ENCODE peak calls at places on chromosomes 2 and 18, in four cellular contexts. N, L, E and M are unnamed samples.

GRCh38 chr18:28003451-28003850 is 173.5 kb downstream of the CDH2 start:
- DNase-seq in N (no peak), L (peak; percentile 71), E (no peak), M (no peak)

GRCh38 chr2:207632575-207633492 is 7.6 kb upstream of the METTL21A start:
- DNase-seq in N (no peak), L (peak; percentile 43), E (peak; percentile 68), M (no peak)

GRCh38 chr2:223735035-223735640 is 102.2 kb downstream of the AP1S3 start:
- DNase-seq in N (no peak), L (peak; percentile 55), E (no peak), M (no peak)

GRCh38 chr18:9803698-9804516 is 81.9 kb upstream of the TXNDC2 start:
- DNase-seq in N (no peak), L (no peak), E (no peak), M (no peak)

GRCh38 chr2:144230452-144231085 is 289.4 kb downstream of the ZEB2 start:
- DNase-seq in N (no peak), L (peak; percentile 10), E (no peak), M (no peak)

GRCh38 chr2:204315236-204315662 is 230.0 kb upstream of the PARD3B start:
- DNase-seq in N (peak; percentile 32), L (no peak), E (no peak), M (no peak)

GRCh38 chr18:58668897-58669296 is 2.4 kb upstream of the MALT1 start:
- DNase-seq in N (no peak), L (peak; percentile 11), E (no peak), M (no peak)

GRCh38 chr18:78679861-78680260 is 299.8 kb upstream of the SALL3 start:
- DNase-seq in N (no peak), L (no peak), E (no peak), M (no peak)

GRCh38 chr2:134173338-134174016 is 80.4 kb upstream of the MGAT5 start:
- DNase-seq in N (peak; percentile 86), L (no peak), E (no peak), M (no peak)

GRCh38 chr2:17754773-17755425 is 961 bp downstream of the GEN1 start:
- DNase-seq in N (no peak), L (no peak), E (no peak), M (no peak)

GRCh38 chr2:59249441-59250330 is 1008.6 kb upstream of the FANCL start:
- DNase-seq in N (no peak), L (no peak), E (no peak), M (no peak)

GRCh38 chr2:65358690-65359400 is 73.6 kb downstream of the SPRED2 start:
- DNase-seq in N (no peak), L (peak; percentile 56), E (no peak), M (no peak)

GRCh38 chr2:108904680-108905079 is 84.3 kb downstream of the EDAR start:
- DNase-seq in N (no peak), L (no peak), E (no peak), M (no peak)

GRCh38 chr18:22466608-22467390 is 49.1 kb upstream of the CTAGE1 start:
- DNase-seq in N (peak; percentile 75), L (peak; percentile 86), E (peak; percentile 44), M (peak; percentile 75)

DNA sequence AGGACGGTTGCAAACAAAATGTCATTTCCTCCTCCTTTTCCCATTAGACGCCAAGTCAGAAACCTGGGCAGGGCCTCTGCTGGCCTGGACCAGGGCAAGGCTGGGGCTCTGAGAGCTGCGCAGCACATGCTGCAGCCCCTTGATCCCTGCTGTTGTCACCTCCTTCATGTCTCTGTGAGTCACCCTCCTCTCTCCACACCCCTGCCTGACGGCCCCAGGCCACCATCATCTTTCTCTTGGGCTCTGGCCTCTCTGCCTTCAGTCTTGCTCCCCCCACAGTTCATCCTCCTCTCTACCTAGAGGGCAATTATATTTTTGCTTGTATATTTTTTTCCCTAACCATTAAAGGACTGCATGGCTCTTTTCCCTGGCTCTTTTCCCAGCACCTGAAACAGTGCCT is 10.0 kb downstream of the FLACC1 start:
- DNase-seq in N (no peak), L (no peak), E (no peak), M (no peak)
- H3K27me3 ChIP-seq in N (no peaks in the 10 kb centered on the region), L (no peaks in the 10 kb centered on the region), E (no peaks in the 10 kb centered on the region), M (no peaks in the 10 kb centered on the region)

DNA sequence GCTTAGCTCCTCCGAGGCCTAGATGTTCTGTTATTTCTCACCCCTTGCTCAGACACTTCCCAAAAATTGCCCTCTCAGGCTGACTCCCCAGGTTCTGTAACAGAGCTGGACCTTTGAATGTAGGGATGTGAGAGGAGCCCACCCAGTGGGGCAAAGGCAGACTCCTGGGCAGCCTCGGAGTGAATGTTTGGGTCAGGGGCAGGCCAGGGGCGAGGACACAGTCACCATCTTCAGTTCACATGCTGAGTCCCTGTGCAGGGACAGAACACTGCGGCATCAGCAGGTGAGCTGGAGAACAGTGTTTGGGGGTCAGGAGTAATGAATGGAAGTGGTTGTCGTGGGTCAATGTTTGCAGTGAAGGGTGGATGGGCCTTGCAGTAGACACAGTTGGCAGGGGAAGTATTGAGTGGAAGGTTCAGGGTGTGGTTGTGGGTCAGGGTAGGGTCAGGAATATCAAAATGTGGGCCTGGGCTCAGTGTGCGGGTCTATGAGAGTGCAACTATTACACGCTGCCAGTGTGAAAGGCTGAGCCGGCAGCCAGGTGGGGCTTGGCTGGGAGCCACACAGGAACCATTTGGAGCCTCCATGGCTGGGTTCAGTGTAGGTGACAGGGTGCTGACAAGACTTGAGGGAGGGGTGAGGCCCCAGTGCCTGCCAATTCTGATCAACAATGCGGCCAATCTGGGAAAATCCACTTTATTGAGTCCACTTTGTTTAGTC is 4.4 kb downstream of the IHH start:
- DNase-seq in N (no peak), L (no peak), E (no peak), M (no peak)
- H3K27me3 ChIP-seq in N (peaks cover 25% of the 10 kb centered on the region), L (peaks cover 63% of the 10 kb centered on the region), E (peaks cover 9% of the 10 kb centered on the region), M (peaks cover 48% of the 10 kb centered on the region)

GRCh38 chr2:232501331-232501771 is 13.7 kb upstream of the ECEL1 start:
- DNase-seq in N (no peak), L (no peak), E (no peak), M (no peak)

GRCh38 chr2:232503792-232504323 is 16.2 kb upstream of the ECEL1 start:
- DNase-seq in N (no peak), L (no peak), E (no peak), M (no peak)

GRCh38 chr2:232501794-232502499 is 14.3 kb upstream of the ECEL1 start:
- DNase-seq in N (no peak), L (no peak), E (no peak), M (no peak)

GRCh38 chr2:232502901-232503791 is 15.5 kb upstream of the ECEL1 start:
- DNase-seq in N (peak; percentile 9), L (peak; percentile 14), E (no peak), M (no peak)

GRCh38 chr2:232502513-232502900 is 14.9 kb upstream of the ECEL1 start:
- DNase-seq in N (no peak), L (no peak), E (no peak), M (no peak)
- H3K27me3 ChIP-seq in N (peaks cover 20% of the 10 kb centered on the region), L (peaks cover 52% of the 10 kb centered on the region), E (peaks cover 12% of the 10 kb centered on the region), M (peaks cover 39% of the 10 kb centered on the region)

GRCh38 chr18:13285874-13286273 is 67.3 kb downstream of the LDLRAD4 start:
- DNase-seq in N (no peak), L (no peak), E (no peak), M (no peak)
- H3K27me3 ChIP-seq in N (no peaks in the 10 kb centered on the region), L (peaks cover 6% of the 10 kb centered on the region), E (no peaks in the 10 kb centered on the region), M (no peaks in the 10 kb centered on the region)

GRCh38 chr2:96119981-96120720 is 3.8 kb upstream of the ADRA2B start:
- DNase-seq in N (no peak), L (no peak), E (no peak), M (no peak)

GRCh38 chr2:96120991-96121390 is 4.6 kb upstream of the ADRA2B start:
- DNase-seq in N (no peak), L (no peak), E (no peak), M (no peak)

GRCh38 chr2:96117701-96118588 is 1.6 kb upstream of the ADRA2B start:
- DNase-seq in N (peak; percentile 9), L (no peak), E (no peak), M (no peak)

GRCh38 chr2:96118698-96119388 is 2.5 kb upstream of the ADRA2B start:
- DNase-seq in N (no peak), L (no peak), E (no peak), M (no peak)

GRCh38 chr2:96119389-96119751 is 3.0 kb upstream of the ADRA2B start:
- DNase-seq in N (no peak), L (no peak), E (no peak), M (no peak)
- H3K27me3 ChIP-seq in N (peaks cover 8% of the 10 kb centered on the region), L (peaks cover 37% of the 10 kb centered on the region), E (no peaks in the 10 kb centered on the region), M (peaks cover 44% of the 10 kb centered on the region)

GRCh38 chr2:176188969-176189665 is 649 bp downstream of the HOXD1 start:
- DNase-seq in N (no peak), L (no peak), E (peak; percentile 24), M (no peak)
- H3K27me3 ChIP-seq in N (peaks cover 36% of the 10 kb centered on the region), L (peaks cover 60% of the 10 kb centered on the region), E (peaks cover 7% of the 10 kb centered on the region), M (peaks cover 28% of the 10 kb centered on the region)

DNA sequence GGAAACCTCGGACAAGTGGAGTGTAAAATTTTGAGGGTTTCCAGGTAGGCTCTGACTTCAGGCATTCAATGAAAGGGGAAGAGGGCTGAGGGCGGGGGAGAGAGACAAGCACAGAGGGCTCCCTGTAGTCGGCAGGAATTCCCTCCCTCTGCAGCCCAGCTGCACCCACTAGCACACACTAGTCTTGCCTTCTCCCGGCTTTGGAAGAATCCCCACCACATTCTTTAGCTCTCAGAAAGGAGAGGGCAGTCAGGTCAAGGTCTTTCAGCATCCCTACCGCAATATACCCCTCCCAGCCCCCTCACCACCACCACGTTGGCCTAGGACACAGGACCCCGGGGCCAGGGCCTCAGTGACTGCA is 9.7 kb upstream of the SATB2 start:
- DNase-seq in N (no peak), L (no peak), E (no peak), M (no peak)
- H3K27me3 ChIP-seq in N (peaks cover 70% of the 10 kb centered on the region), L (peaks cover 91% of the 10 kb centered on the region), E (peaks cover 39% of the 10 kb centered on the region), M (peaks cover 65% of the 10 kb centered on the region)

GRCh38 chr2:241040081-241040803 is 41.8 kb downstream of the SNED1 start:
- DNase-seq in N (no peak), L (no peak), E (peak; percentile 20), M (no peak)
- H3K27me3 ChIP-seq in N (no peaks in the 10 kb centered on the region), L (peaks cover 9% of the 10 kb centered on the region), E (no peaks in the 10 kb centered on the region), M (no peaks in the 10 kb centered on the region)

GRCh38 chr2:166494140-166494544 is at the start of gene SCN7A:
- DNase-seq in N (no peak), L (peak; percentile 53), E (peak; percentile 59), M (no peak)
- H3K27me3 ChIP-seq in N (no peaks in the 10 kb centered on the region), L (no peaks in the 10 kb centered on the region), E (no peaks in the 10 kb centered on the region), M (no peaks in the 10 kb centered on the region)